ENCODE peak calls at places on chromosomes 3 and 15, in eight cellular contexts. D, L, P, H, U, J, M and G are unnamed samples.

GRCh38 chr3:129341331-129342141 is 62.9 kb downstream of the HMCES start:
- DNase-seq in D (no peak), L (no peak), P (no peak), H (peak), U (no peak), J (no peak), M (no peak), G (no peak)

GRCh38 chr15:28977377-28978010 is 91.7 kb downstream of the APBA2 start:
- DNase-seq in D (peak), L (no peak), P (no peak), H (no peak), U (peak), J (no peak), M (peak), G (no peak)

GRCh38 chr15:29821416-29822099 is 710 bp downstream of the TJP1 start:
- DNase-seq in D (no peak), L (peak), P (peak), H (peak), U (peak), J (no peak), M (peak), G (peak)

GRCh38 chr3:197462808-197463207 is 93.0 kb downstream of the BDH1 start:
- DNase-seq in D (no peak), L (no peak), P (no peak), H (no peak), U (no peak), J (no peak), M (no peak), G (no peak)

GRCh38 chr15:35874260-35874905 is 328.4 kb upstream of the DPH6 start:
- DNase-seq in D (no peak), L (no peak), P (no peak), H (no peak), U (peak), J (no peak), M (peak), G (no peak)

GRCh38 chr3:52388348-52388821 is 56.5 kb downstream of the SEMA3G start:
- DNase-seq in D (no peak), L (no peak), P (no peak), H (no peak), U (no peak), J (no peak), M (no peak), G (no peak)

GRCh38 chr3:124516333-124516732 is 213.9 kb upstream of the UMPS start:
- DNase-seq in D (no peak), L (no peak), P (no peak), H (no peak), U (no peak), J (no peak), M (no peak), G (no peak)

GRCh38 chr3:171867976-171868375 is 24.8 kb downstream of the TMEM212 start:
- DNase-seq in D (no peak), L (no peak), P (no peak), H (peak), U (no peak), J (no peak), M (no peak), G (no peak)

GRCh38 chr3:21694506-21694905 is 56.5 kb downstream of the ZNF385D start:
- DNase-seq in D (no peak), L (no peak), P (no peak), H (no peak), U (no peak), J (no peak), M (no peak), G (no peak)